ENCODE peak calls at places on chromosomes 4 and X, in five cellular contexts. O is IMR-90; Z is MM.1S; D is effector memory CD4-positive, alpha-beta T cell; Q is psoas muscle. G is an unnamed sample. For H3K9me3, the result is how much of the 10 kb centered on the place peaks cover.

GRCh38 chr4:54363037-54363436 is 133.9 kb downstream of the PDGFRA start:
- DNase-seq in O (no peak), Q (no peak), Z (no peak), D (no peak), G (no peak)

GRCh38 chr4:117093581-117093980 is 8.2 kb upstream of the TRAM1L1 start:
- DNase-seq in Z (no peak), O (peak), Q (no peak), D (no peak), G (no peak)

GRCh38 chrX:103879339-103879738 is 47.3 kb upstream of the RAB9B start:
- DNase-seq in Z (no peak), O (peak), Q (no peak), D (no peak), G (no peak)

GRCh38 chr4:168415911-168416310 is 64.4 kb downstream of the DDX60L start:
- DNase-seq in D (no peak), O (no peak), Q (no peak), Z (no peak), G (no peak)

GRCh38 chrX:30373951-30374350 is 64.8 kb upstream of the NR0B1 start:
- DNase-seq in Z (no peak), D (no peak), Q (no peak), O (no peak), G (no peak)

GRCh38 chr4:29805245-29805644 is 914.9 kb upstream of the PCDH7 start:
- DNase-seq in D (no peak), Q (no peak), O (peak), Z (no peak), G (no peak)

GRCh38 chrX:41655631-41656030 is 33.1 kb upstream of the GPR34 start:
- DNase-seq in Q (no peak), D (no peak), Z (no peak), O (peak), G (no peak)

GRCh38 chr4:153008578-153009199 is 72.6 kb downstream of the FHDC1 start:
- DNase-seq in Z (no peak), O (no peak), D (no peak), Q (no peak), G (no peak)

GRCh38 chr4:46219872-46220271 is 96.0 kb upstream of the GABRG1 start:
- DNase-seq in D (no peak), O (no peak), Q (no peak), Z (no peak), G (no peak)

GRCh38 chrX:10633722-10634121 is 13.3 kb upstream of the MID1 start:
- DNase-seq in Q (peak), D (no peak), Z (no peak), O (peak), G (no peak)

GRCh38 chrX:103637604-103638338 is 9.0 kb downstream of the TCEAL1 start:
- DNase-seq in O (peak), Q (no peak), D (no peak), Z (no peak), G (no peak)

GRCh38 chrX:132209527-132209926 is 9.7 kb downstream of the RAP2C start:
- DNase-seq in Z (no peak), O (peak), D (no peak), Q (no peak), G (no peak)

GRCh38 chr4:25439913-25440477 is 62.9 kb downstream of the ANAPC4 start:
- DNase-seq in O (peak), D (no peak), Q (no peak), Z (peak), G (peak)

GRCh38 chrX:40018021-40018420 is 79.7 kb downstream of the BCOR start:
- DNase-seq in D (no peak), Z (no peak), O (no peak), Q (no peak), G (no peak)

GRCh38 chr4:123198706-123199105 is 197.9 kb upstream of the SPRY1 start:
- DNase-seq in O (peak), Q (no peak), D (no peak), Z (no peak), G (no peak)

GRCh38 chrX:31092970-31093638 is 21.3 kb upstream of the FTHL17 start:
- DNase-seq in Z (no peak), O (no peak), Q (no peak), D (no peak), G (no peak)

GRCh38 chr4:95317124-95317820 is 231.5 kb downstream of the UNC5C start:
- DNase-seq in Q (no peak), O (no peak), D (no peak), Z (no peak), G (no peak)

GRCh38 chr4:5747746-5748365 is 36.9 kb downstream of the EVC start:
- DNase-seq in D (no peak), Q (no peak), Z (no peak), O (peak), G (no peak)

GRCh38 chr4:6372649-6373525 is 99.5 kb downstream of the PPP2R2C start:
- DNase-seq in O (peak), Z (peak), Q (no peak), D (no peak), G (no peak)

GRCh38 chr4:37891221-37892159 is 606 bp downstream of the TBC1D1 start:
- DNase-seq in Q (no peak), Z (peak), D (peak), O (peak), G (peak)

GRCh38 chr4:7193040-7193958 is 961 bp downstream of the SORCS2 start:
- DNase-seq in O (no peak), D (no peak), Z (no peak), Q (no peak), G (no peak)

GRCh38 chr4:109046549-109047171 is 255.8 kb downstream of the COL25A1 start:
- DNase-seq in D (no peak), Z (no peak), Q (no peak), O (peak), G (no peak)

GRCh38 chr4:38673109-38673978 is 9.3 kb downstream of the KLF3 start:
- DNase-seq in Z (no peak), O (no peak), D (no peak), Q (no peak), G (no peak)

GRCh38 chr4:5276475-5277045 is 225.3 kb downstream of the STK32B start:
- DNase-seq in Z (no peak), Q (no peak), O (no peak), D (no peak), G (no peak)

DNA sequence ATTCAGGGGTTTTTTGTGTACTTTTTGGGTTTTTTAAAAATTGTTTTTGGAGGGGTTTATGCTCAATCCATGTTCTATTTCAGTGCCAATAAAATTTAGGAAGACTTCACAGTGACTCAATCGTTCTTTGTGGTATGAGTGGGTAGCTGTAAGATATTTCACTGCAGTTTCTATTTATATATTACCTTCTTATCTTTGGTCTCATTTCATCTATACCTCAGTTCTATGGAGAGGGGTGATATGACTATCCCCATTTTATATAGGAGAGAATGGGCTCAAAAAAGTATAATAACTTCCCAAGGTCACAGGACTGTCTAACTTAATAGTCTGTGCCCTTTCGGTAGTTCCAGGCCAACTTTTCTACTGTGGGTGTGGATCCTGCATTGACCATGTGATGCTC is 74.4 kb downstream of the MSN start:
- DNase-seq in D (no peak), Q (no peak), O (no peak), Z (no peak), G (no peak)
- H3K9me3 ChIP-seq in D (under half), Q (under half), O (under half), Z (under half), G (under half)

DNA sequence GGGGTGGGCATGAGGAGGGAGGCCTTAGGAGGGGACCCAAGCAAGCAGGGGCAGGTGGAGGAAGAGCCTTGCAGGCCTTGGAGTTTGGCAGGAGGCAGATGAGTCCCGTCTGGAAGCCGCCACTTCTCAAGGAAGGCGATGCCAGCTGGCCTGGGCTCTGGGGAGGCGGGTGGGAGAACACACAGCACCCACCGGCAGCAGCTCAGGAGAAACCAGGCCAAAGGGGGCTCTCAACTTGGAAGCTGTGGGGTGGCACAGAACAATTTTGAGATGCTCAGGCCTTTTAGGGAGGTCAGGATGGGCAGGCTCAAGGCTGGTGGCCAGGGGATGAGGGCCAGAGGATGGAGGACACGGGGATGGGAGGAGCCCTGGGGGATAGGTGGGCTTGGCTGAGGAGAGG is 11.6 kb upstream of the DUSP9 start:
- DNase-seq in Q (no peak), Z (no peak), O (no peak), D (no peak), G (no peak)
- H3K9me3 ChIP-seq in Q (under half), Z (under half), O (under half), D (under half), G (under half)

DNA sequence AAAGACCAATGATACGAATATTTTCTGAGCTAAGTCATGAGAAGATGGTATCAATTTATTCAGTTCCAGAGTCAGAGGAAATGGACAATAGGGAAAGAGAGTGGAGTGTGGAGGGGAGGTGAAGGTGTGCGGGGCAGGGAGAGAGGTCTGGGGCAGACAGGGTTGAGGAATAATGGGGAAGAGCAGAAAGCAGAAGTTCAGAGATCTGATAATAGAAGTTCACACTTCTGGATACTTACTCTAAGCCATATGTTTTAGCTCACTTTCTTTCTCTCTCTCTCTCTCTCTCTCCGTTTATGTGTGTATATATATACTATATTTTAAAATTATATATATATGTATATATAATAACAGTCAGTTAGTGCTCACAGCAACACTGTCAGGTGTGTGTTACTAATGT is 40.4 kb downstream of the FOXR2 start:
- DNase-seq in D (no peak), O (no peak), Q (no peak), Z (no peak), G (no peak)
- H3K9me3 ChIP-seq in D (under half), O (under half), Q (under half), Z (under half), G (under half)

GRCh38 chr4:139469869-139470268 is 15.9 kb downstream of the RAB33B start:
- DNase-seq in D (no peak), Z (no peak), Q (no peak), O (no peak), G (no peak)

GRCh38 chr4:139472761-139473335 is 18.9 kb downstream of the RAB33B start:
- DNase-seq in D (no peak), Z (no peak), Q (no peak), O (no peak), G (no peak)

GRCh38 chr4:139469216-139469615 is 15.3 kb downstream of the RAB33B start:
- DNase-seq in D (no peak), Z (no peak), O (peak), Q (no peak), G (no peak)

GRCh38 chr4:139470997-139471665 is 17.2 kb downstream of the RAB33B start:
- DNase-seq in Q (no peak), O (no peak), Z (no peak), D (no peak), G (no peak)

DNA sequence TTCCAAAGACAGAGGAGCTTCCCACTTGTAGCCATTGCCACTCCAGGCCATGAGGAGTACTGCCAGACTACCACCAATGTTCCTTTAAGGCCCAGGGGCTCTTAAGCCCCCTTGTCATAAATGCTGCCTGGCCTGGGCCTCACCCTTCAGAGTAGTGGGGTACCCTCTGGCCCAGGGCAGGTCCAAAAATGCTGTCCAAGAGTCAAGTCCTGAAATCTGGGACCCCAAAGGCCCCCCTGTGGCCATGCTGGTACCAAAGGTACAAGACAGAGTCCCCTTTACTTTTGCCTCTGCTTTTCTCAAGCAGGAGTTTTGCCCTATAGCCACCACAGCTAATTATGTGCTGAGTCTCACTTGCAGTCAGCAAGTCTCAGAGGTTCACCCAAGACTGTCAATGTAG is 16.4 kb downstream of the RAB33B start:
- DNase-seq in Z (no peak), D (no peak), O (no peak), Q (no peak), G (no peak)
- H3K9me3 ChIP-seq in Z (under half), D (under half), O (under half), Q (under half), G (under half)

DNA sequence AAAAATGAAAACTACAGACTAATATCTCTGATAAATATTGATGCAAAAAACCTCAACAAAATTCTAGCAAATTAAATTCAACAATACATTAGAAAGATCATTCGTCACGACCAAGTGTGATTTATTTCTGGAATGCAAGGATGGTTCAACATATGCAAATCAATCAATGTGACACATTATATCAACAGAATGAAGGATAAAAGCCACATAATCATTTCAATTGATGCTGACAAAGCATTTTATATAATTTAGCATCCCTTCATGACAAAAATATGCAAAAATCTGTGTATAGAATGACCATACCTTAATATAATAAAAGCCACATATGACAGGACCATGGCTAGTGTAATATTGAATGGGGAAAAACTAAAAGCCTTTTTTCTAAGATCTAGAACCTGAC is 457.2 kb upstream of the SPANXN1 start:
- DNase-seq in Z (no peak), O (no peak), D (no peak), Q (no peak), G (no peak)
- H3K9me3 ChIP-seq in Z (under half), O (under half), D (under half), Q (under half), G (under half)

GRCh38 chr4:80495847-80496246 is 160.3 kb downstream of the CFAP299 start:
- DNase-seq in Q (no peak), Z (no peak), D (no peak), O (no peak), G (no peak)
- H3K9me3 ChIP-seq in Q (under half), Z (under half), D (under half), O (under half), G (under half)

DNA sequence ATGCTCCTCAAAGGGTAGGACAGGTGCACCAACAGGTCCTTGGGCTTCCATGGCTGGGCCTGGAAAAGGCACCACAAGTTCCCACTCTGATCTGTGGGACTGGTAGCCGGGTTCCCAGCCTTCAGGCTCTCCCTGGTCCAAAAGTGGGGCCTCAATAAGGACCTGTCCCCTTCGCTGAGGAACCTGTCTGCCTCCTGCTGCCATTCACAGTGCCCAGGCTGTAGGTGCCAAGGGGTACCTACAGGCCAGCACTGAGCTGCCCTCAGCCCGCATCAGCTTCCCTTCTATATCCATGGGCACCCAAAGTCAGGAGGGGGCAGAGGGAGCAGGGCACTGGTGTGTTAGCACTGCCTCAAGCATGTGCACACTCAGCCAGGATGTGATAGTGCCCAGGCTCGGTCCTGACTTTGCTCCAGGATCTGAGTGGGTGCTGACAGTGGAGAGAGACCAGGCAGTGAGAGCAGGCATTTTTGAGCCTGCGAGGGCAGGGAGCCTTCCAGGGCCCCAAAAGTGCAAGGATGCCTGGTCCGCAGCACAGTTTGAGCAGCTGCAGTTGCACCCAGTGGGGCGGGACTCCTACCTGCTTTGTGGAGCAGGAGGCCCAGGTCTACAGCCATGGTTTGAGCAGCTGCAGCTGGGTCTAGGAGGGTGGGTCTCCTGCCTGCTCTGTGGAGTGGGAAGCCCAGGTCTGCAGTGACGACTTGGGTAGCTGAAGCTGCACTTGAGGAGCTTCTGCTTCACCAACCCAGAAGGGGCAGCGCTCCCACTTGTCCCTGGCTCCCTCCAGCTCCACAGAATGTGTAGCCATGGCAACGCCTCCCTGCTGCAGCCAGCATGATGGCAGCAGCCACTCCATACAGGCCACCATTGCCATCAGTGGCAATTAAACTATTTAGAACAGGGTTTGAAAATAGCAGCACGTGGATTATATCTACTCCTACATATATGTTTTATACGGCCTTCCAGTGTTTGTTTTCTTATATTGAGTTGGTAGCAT is 376.4 kb downstream of the KCTD8 start:
- DNase-seq in D (no peak), O (no peak), Z (no peak), Q (no peak), G (no peak)
- H3K9me3 ChIP-seq in D (under half), O (under half), Z (under half), Q (under half), G (under half)

GRCh38 chr4:92253986-92254671 is 49.6 kb upstream of the GRID2 start:
- DNase-seq in O (no peak), Q (no peak), Z (no peak), D (no peak), G (no peak)

GRCh38 chr4:92253550-92253949 is 50.2 kb upstream of the GRID2 start:
- DNase-seq in Q (no peak), O (no peak), D (no peak), Z (no peak), G (no peak)

GRCh38 chr4:92255920-92256244 is 47.9 kb upstream of the GRID2 start:
- DNase-seq in D (no peak), Z (no peak), Q (no peak), O (no peak), G (no peak)

GRCh38 chr4:92252846-92253245 is 50.9 kb upstream of the GRID2 start:
- DNase-seq in Z (no peak), D (no peak), O (no peak), Q (no peak), G (no peak)

DNA sequence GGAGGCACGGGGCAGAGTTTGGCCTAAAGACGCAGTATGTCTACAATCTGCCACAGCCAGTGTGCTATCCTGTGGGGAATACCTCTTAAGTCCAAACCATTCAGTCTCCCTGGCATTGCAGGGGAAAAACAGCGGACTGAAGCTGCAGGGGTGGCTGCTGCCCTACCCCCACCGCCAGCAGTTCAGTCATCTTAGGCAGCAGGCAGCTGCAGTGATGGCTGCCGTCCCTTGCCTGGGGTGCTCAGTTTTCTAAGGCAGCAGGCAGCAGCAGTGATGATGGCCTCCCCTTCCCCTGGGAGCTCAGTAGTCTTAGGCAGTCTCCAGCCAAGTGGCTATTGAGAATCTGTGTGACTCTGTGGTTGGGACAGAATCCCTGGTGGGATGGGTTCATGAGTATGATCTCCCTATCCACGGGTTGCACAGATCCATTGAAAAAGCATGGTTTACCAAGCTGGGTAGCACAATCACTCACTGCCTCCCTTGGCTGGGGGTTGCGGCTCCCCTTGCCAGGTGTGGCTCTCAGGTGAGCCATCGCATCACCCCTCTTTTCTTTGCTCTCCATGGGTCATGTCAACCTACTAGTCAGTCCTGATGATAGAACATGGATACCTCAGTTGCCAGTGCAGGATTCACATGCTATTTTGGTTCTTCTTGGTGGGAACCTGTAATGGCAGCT is 48.9 kb upstream of the GRID2 start:
- DNase-seq in Q (no peak), D (no peak), Z (no peak), O (no peak), G (no peak)
- H3K9me3 ChIP-seq in Q (under half), D (under half), Z (under half), O (under half), G (under half)

G was measured in T-helper 17 cell.